ENCODE peak calls at places on chromosomes 11 and 22, in nine cellular contexts. One of them, this sample, is unnamed.

GRCh38 chr22:19443544-19444211 is 3.8 kb downstream of the C22orf39 start:
- DNase-seq in NCI-H1436: no peak
- DNase-seq in stimulated activated CD4-positive, alpha-beta T cell treated with anti-CD3 and anti-CD28 coated beads, Interleukin-2, amount 100 ng/mL, for 24 hours: no peak
- DNase-seq in activated naive CD4-positive, alpha-beta T cell: no peak
- DNase-seq in effector memory CD4-positive, alpha-beta T cell: no peak
- DNase-seq in amniotic stem cell: no peak
- DNase-seq in stimulated activated CD8-positive, alpha-beta memory T cell treated with anti-CD3 and anti-CD28 coated beads, Interleukin-4, amount 100 ng/mL, for 24 hours: no peak
- DNase-seq in activated naive CD8-positive, alpha-beta T cell treated with anti-CD3 and anti-CD28 coated beads, Interleukin-2, amount 50 U/mL, for 16 hours: no peak
- DNase-seq in RWPE1: no peak
- DNase-seq in this sample: no peak

GRCh38 chr11:68523743-68524142 is 63.2 kb downstream of the PPP6R3 start:
- DNase-seq in NCI-H1436: no peak
- DNase-seq in stimulated activated CD4-positive, alpha-beta T cell treated with anti-CD3 and anti-CD28 coated beads, Interleukin-2, amount 100 ng/mL, for 24 hours: no peak
- DNase-seq in activated naive CD4-positive, alpha-beta T cell: no peak
- DNase-seq in effector memory CD4-positive, alpha-beta T cell: no peak
- DNase-seq in amniotic stem cell: no peak
- DNase-seq in stimulated activated CD8-positive, alpha-beta memory T cell treated with anti-CD3 and anti-CD28 coated beads, Interleukin-4, amount 100 ng/mL, for 24 hours: no peak
- DNase-seq in activated naive CD8-positive, alpha-beta T cell treated with anti-CD3 and anti-CD28 coated beads, Interleukin-2, amount 50 U/mL, for 16 hours: no peak
- DNase-seq in RWPE1: no peak
- DNase-seq in this sample: no peak

GRCh38 chr11:59555601-59556114 is 44.3 kb downstream of the OR4D9 start:
- DNase-seq in NCI-H1436: no peak
- DNase-seq in stimulated activated CD4-positive, alpha-beta T cell treated with anti-CD3 and anti-CD28 coated beads, Interleukin-2, amount 100 ng/mL, for 24 hours: no peak
- DNase-seq in activated naive CD4-positive, alpha-beta T cell: no peak
- DNase-seq in effector memory CD4-positive, alpha-beta T cell: no peak
- DNase-seq in amniotic stem cell: no peak
- DNase-seq in stimulated activated CD8-positive, alpha-beta memory T cell treated with anti-CD3 and anti-CD28 coated beads, Interleukin-4, amount 100 ng/mL, for 24 hours: no peak
- DNase-seq in activated naive CD8-positive, alpha-beta T cell treated with anti-CD3 and anti-CD28 coated beads, Interleukin-2, amount 50 U/mL, for 16 hours: no peak
- DNase-seq in RWPE1: no peak
- DNase-seq in this sample: no peak

GRCh38 chr11:44471603-44472002 is 93.9 kb upstream of the CD82 start:
- DNase-seq in NCI-H1436: no peak
- DNase-seq in stimulated activated CD4-positive, alpha-beta T cell treated with anti-CD3 and anti-CD28 coated beads, Interleukin-2, amount 100 ng/mL, for 24 hours: no peak
- DNase-seq in activated naive CD4-positive, alpha-beta T cell: no peak
- DNase-seq in effector memory CD4-positive, alpha-beta T cell: no peak
- DNase-seq in amniotic stem cell: no peak
- DNase-seq in stimulated activated CD8-positive, alpha-beta memory T cell treated with anti-CD3 and anti-CD28 coated beads, Interleukin-4, amount 100 ng/mL, for 24 hours: no peak
- DNase-seq in activated naive CD8-positive, alpha-beta T cell treated with anti-CD3 and anti-CD28 coated beads, Interleukin-2, amount 50 U/mL, for 16 hours: no peak
- DNase-seq in RWPE1: no peak
- DNase-seq in this sample: no peak

GRCh38 chr22:50434849-50435700 is 39.8 kb downstream of the SBF1 start:
- DNase-seq in NCI-H1436: no peak
- DNase-seq in stimulated activated CD4-positive, alpha-beta T cell treated with anti-CD3 and anti-CD28 coated beads, Interleukin-2, amount 100 ng/mL, for 24 hours: no peak
- DNase-seq in activated naive CD4-positive, alpha-beta T cell: no peak
- DNase-seq in effector memory CD4-positive, alpha-beta T cell: no peak
- DNase-seq in amniotic stem cell: no peak
- DNase-seq in stimulated activated CD8-positive, alpha-beta memory T cell treated with anti-CD3 and anti-CD28 coated beads, Interleukin-4, amount 100 ng/mL, for 24 hours: no peak
- DNase-seq in activated naive CD8-positive, alpha-beta T cell treated with anti-CD3 and anti-CD28 coated beads, Interleukin-2, amount 50 U/mL, for 16 hours: no peak
- DNase-seq in RWPE1: no peak
- DNase-seq in this sample: no peak

GRCh38 chr11:1206391-1207271 is 16.2 kb upstream of the MUC5B start:
- DNase-seq in NCI-H1436: no peak
- DNase-seq in stimulated activated CD4-positive, alpha-beta T cell treated with anti-CD3 and anti-CD28 coated beads, Interleukin-2, amount 100 ng/mL, for 24 hours: no peak
- DNase-seq in activated naive CD4-positive, alpha-beta T cell: no peak
- DNase-seq in effector memory CD4-positive, alpha-beta T cell: no peak
- DNase-seq in amniotic stem cell: no peak
- DNase-seq in stimulated activated CD8-positive, alpha-beta memory T cell treated with anti-CD3 and anti-CD28 coated beads, Interleukin-4, amount 100 ng/mL, for 24 hours: no peak
- DNase-seq in activated naive CD8-positive, alpha-beta T cell treated with anti-CD3 and anti-CD28 coated beads, Interleukin-2, amount 50 U/mL, for 16 hours: no peak
- DNase-seq in RWPE1: no peak
- DNase-seq in this sample: no peak

GRCh38 chr22:37485006-37485713 is 1.0 kb downstream of the MFNG start:
- DNase-seq in NCI-H1436: no peak
- DNase-seq in stimulated activated CD4-positive, alpha-beta T cell treated with anti-CD3 and anti-CD28 coated beads, Interleukin-2, amount 100 ng/mL, for 24 hours: peak
- DNase-seq in activated naive CD4-positive, alpha-beta T cell: peak
- DNase-seq in effector memory CD4-positive, alpha-beta T cell: peak
- DNase-seq in amniotic stem cell: no peak
- DNase-seq in stimulated activated CD8-positive, alpha-beta memory T cell treated with anti-CD3 and anti-CD28 coated beads, Interleukin-4, amount 100 ng/mL, for 24 hours: peak
- DNase-seq in activated naive CD8-positive, alpha-beta T cell treated with anti-CD3 and anti-CD28 coated beads, Interleukin-2, amount 50 U/mL, for 16 hours: peak
- DNase-seq in RWPE1: no peak
- DNase-seq in this sample: no peak

GRCh38 chr11:69089258-69089657 is 40.5 kb downstream of the TPCN2 start:
- DNase-seq in NCI-H1436: no peak
- DNase-seq in stimulated activated CD4-positive, alpha-beta T cell treated with anti-CD3 and anti-CD28 coated beads, Interleukin-2, amount 100 ng/mL, for 24 hours: no peak
- DNase-seq in activated naive CD4-positive, alpha-beta T cell: no peak
- DNase-seq in effector memory CD4-positive, alpha-beta T cell: no peak
- DNase-seq in amniotic stem cell: peak
- DNase-seq in stimulated activated CD8-positive, alpha-beta memory T cell treated with anti-CD3 and anti-CD28 coated beads, Interleukin-4, amount 100 ng/mL, for 24 hours: no peak
- DNase-seq in activated naive CD8-positive, alpha-beta T cell treated with anti-CD3 and anti-CD28 coated beads, Interleukin-2, amount 50 U/mL, for 16 hours: no peak
- DNase-seq in RWPE1: no peak
- DNase-seq in this sample: no peak